ENCODE peak calls at places on chromosomes 16 and 17, in six cellular contexts. M is body of pancreas, K is transverse colon, Q is A549, A is upper lobe of right lung, E is astrocyte of the cerebellum. X is an unnamed sample.

GRCh38 chr16:67115649-67116048 is 5.9 kb downstream of the PHAF1 start:
- DNase-seq in M (no peak), Q (peak), K (no peak), E (no peak), A (no peak), X (peak)

GRCh38 chr17:45578516-45579455 is 88.3 kb upstream of the PLEKHM1 start:
- DNase-seq in M (no peak), A (no peak), K (no peak), Q (no peak), E (no peak), X (no peak)

GRCh38 chr17:49841548-49841947 is 6.3 kb downstream of the TAC4 start:
- DNase-seq in M (no peak), A (peak), E (no peak), K (no peak), Q (no peak), X (no peak)

GRCh38 chr16:31427441-31428276 is 501 bp downstream of the COX6A2 start:
- DNase-seq in A (peak), E (no peak), K (peak), M (peak), Q (no peak), X (no peak)

GRCh38 chr16:15966420-15967222 is 17.2 kb downstream of the ABCC1 start:
- DNase-seq in E (peak), A (no peak), K (no peak), M (no peak), Q (peak), X (no peak)

GRCh38 chr17:37340804-37341203 is 35.0 kb upstream of the C17orf78 start:
- DNase-seq in Q (no peak), K (no peak), M (no peak), E (no peak), A (no peak), X (no peak)

GRCh38 chr17:44044092-44044491 is 22.4 kb downstream of the LSM12 start:
- DNase-seq in M (no peak), Q (no peak), K (no peak), A (no peak), E (no peak), X (peak)

GRCh38 chr17:73304971-73305786 is 6.6 kb downstream of the CDC42EP4 start:
- DNase-seq in M (peak), A (peak), Q (peak), K (peak), E (peak), X (peak)

GRCh38 chr16:50742521-50743150 is 750 bp downstream of the CYLD start:
- DNase-seq in E (peak), M (peak), A (peak), K (peak), Q (no peak), X (no peak)

GRCh38 chr16:62036101-62036806 is at the start of gene CDH8:
- DNase-seq in A (peak), Q (no peak), M (no peak), E (no peak), K (no peak), X (peak)

GRCh38 chr17:65158081-65158480 is 20.9 kb downstream of the RGS9 start:
- DNase-seq in Q (no peak), M (peak), E (no peak), A (no peak), K (no peak), X (no peak)

GRCh38 chr16:24309222-24309905 is 53.2 kb downstream of the CACNG3 start:
- DNase-seq in M (peak), E (peak), K (no peak), Q (no peak), A (no peak), X (peak)

GRCh38 chr17:63516910-63517824 is 6.0 kb upstream of the KCNH6 start:
- DNase-seq in Q (peak), M (no peak), K (no peak), A (no peak), E (no peak), X (no peak)

GRCh38 chr17:28547623-28548416 is 4.6 kb downstream of the UNC119 start:
- DNase-seq in K (peak), Q (peak), E (peak), M (peak), A (peak), X (peak)

GRCh38 chr17:61260061-61260797 is 139.4 kb upstream of the TBX2 start:
- DNase-seq in A (no peak), M (peak), E (no peak), K (no peak), Q (no peak), X (peak)

GRCh38 chr16:21104124-21104860 is 46.4 kb downstream of the DNAH3 start:
- DNase-seq in A (no peak), Q (no peak), K (no peak), E (peak), M (no peak), X (peak)

GRCh38 chr17:61410555-61411089 is 11.0 kb downstream of the TBX2 start:
- DNase-seq in E (no peak), K (peak), M (peak), A (peak), Q (no peak), X (peak)

GRCh38 chr16:29651950-29652349 is 11.1 kb upstream of the SPN start:
- DNase-seq in E (no peak), Q (no peak), K (no peak), M (no peak), A (no peak), X (no peak)
- TF ChIP-seq CTCF in E (no peak), Q (no peak), K (no peak), M (no peak), A (no peak), X (no peak)

GRCh38 chr16:85515319-85515745 is 97.8 kb upstream of the GSE1 start:
- DNase-seq in A (no peak), E (no peak), M (no peak), Q (no peak), K (no peak), X (no peak)

GRCh38 chr16:85514295-85514600 is 98.9 kb upstream of the GSE1 start:
- DNase-seq in M (peak), A (peak), E (no peak), Q (no peak), K (peak), X (no peak)

GRCh38 chr16:85517154-85517553 is 96.0 kb upstream of the GSE1 start:
- DNase-seq in Q (no peak), A (no peak), K (no peak), E (no peak), M (no peak), X (no peak)

GRCh38 chr16:85514601-85515318 is 98.4 kb upstream of the GSE1 start:
- DNase-seq in E (peak), Q (peak), M (peak), K (peak), A (peak), X (peak)

DNA sequence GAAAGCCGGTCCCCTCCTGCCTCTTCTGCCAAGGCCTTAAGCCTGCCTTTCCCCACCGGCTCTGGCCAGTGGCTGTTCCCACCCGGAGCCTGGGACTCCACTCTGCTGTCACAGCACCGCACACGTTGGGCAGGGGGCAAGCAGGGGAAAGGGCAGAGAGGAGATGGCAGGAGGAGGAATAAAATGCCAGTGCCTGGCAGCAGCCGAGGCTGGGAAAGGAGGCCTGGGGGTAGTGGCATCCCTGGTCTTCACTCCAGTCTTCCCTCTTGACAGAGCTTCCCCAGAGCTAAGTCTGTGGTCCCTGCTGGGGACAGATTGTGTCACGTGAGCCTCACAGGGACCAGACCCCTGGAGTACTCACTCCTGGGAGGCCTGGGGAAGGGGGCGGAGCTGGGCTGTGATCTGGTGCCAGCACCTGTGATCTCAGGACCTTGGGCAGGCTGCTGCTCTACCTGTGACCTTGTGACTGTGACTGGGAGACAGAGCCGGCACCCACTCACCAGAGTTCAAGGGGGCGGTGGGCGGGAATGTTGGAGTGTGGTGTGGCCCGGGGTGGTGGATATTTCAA is 97.2 kb upstream of the GSE1 start:
- DNase-seq in M (peak), E (no peak), K (no peak), Q (no peak), A (peak), X (peak)
- H3K4me3 ChIP-seq in M (no peak), E (no peak), K (no peak), Q (peak), A (no peak), X (no peak)

DNA sequence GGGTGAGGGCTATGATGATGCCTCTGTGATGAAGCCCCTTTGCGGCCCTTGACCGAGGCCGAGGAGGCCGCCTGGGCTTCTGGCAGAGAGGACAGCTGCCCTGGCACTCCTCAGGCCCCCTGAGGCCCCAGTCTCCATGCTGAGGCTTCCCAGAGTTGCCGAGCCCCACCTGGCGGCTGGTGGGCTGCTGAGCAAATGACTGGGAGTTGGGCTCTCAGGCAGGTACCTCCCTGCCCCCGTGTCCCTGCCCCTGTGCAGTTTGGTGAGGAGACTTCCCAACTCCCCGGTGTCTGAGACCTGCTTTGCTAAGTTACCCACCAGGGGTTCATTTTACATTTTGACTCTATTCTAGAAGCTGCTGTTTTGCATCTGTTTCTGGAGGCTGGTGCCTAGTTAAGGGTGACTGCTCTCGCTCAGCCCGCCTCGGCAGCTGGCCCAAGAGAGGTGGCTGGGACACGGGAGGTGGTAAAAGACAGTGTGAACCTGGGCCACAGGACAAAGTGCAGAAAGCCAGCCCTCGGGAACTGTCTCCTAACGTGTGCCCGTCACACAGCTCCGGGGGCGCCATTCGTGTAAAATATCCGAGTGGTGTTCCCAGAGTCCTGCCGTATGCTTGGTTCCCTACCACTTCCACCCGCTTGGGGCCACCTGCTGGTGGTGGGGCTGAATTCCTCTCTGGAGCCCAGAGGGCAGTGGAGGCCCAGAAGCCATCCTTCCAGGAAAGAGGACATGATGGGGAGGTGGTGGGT is 134.5 kb downstream of the RAB11FIP4 start:
- DNase-seq in Q (peak), A (no peak), E (no peak), K (no peak), M (no peak), X (no peak)
- TF ChIP-seq CTCF in Q (peak), A (peak), E (peak), K (peak), M (peak), X (peak)

GRCh38 chr17:12789976-12790805 is 893 bp downstream of the ARHGAP44 start:
- DNase-seq in A (peak), M (peak), Q (no peak), K (peak), E (no peak), X (peak)
- H3K4me3 ChIP-seq in A (peak), M (peak), Q (peak), K (peak), E (peak), X (peak)

GRCh38 chr17:59671386-59671785 is 35.8 kb downstream of the PTRH2 start:
- DNase-seq in A (no peak), K (no peak), E (no peak), M (no peak), Q (no peak), X (no peak)
- TF ChIP-seq CTCF in A (no peak), K (no peak), E (no peak), M (no peak), Q (no peak), X (no peak)